ENCODE peak calls at places on chromosomes 16 and 17, in eight cellular contexts. H is activated CD4-positive, alpha-beta memory T cell treated with anti-CD3 and anti-CD28 coated beads, Interleukin-2, amount 10 ng/mL, durations not matched to agents 7 days and 5 days; Y is stimulated activated CD4-positive, alpha-beta T cell treated with anti-CD3 and anti-CD28 coated beads, Interleukin-2, amount 100 ng/mL, for 24 hours; W is ecto neural progenitor cell; O is HTR-8/SVneo; N is body of pancreas; G is activated T-cell treated with anti-CD3 and anti-CD28 coated beads, Interleukin-2, amount 50 U/mL, for 72 hours; K is NCI-H774. Q is an unnamed sample.

GRCh38 chr16:15735610-15736009 is 85.6 kb downstream of the NDE1 start:
- DNase-seq in Y (no peak), N (no peak), W (no peak), O (no peak), K (no peak), H (no peak), G (no peak), Q (no peak)

GRCh38 chr17:43908111-43908721 is 880 bp upstream of the MPP2 start:
- DNase-seq in N (peak), W (peak), O (peak), Y (peak), G (peak), K (peak), H (peak), Q (peak)

GRCh38 chr17:42704495-42705494 is 22.5 kb downstream of the CNTNAP1 start:
- DNase-seq in K (no peak), W (no peak), H (no peak), Y (peak), G (peak), O (no peak), N (no peak), Q (no peak)

GRCh38 chr17:64200080-64201042 is 62.7 kb downstream of the TEX2 start:
- DNase-seq in N (no peak), W (peak), G (peak), O (no peak), K (peak), H (no peak), Y (peak), Q (no peak)

GRCh38 chr16:20866792-20867191 is 33.4 kb downstream of the DCUN1D3 start:
- DNase-seq in Y (no peak), N (peak), O (no peak), K (no peak), W (no peak), G (no peak), H (no peak), Q (no peak)

GRCh38 chr16:2015117-2015946 is 4.3 kb upstream of the NPW start:
- DNase-seq in N (no peak), Y (no peak), O (no peak), H (no peak), W (no peak), G (no peak), K (no peak), Q (no peak)

GRCh38 chr16:22300427-22301071 is 3.3 kb downstream of the POLR3E start:
- DNase-seq in O (peak), G (peak), W (peak), N (peak), Y (peak), K (no peak), H (peak), Q (peak)

GRCh38 chr17:31596382-31597323 is 205.2 kb downstream of the RAB11FIP4 start:
- DNase-seq in G (peak), W (no peak), H (no peak), O (peak), K (no peak), Y (peak), N (peak), Q (peak)

GRCh38 chr17:18984273-18985114 is 20.1 kb downstream of the FAM83G start:
- DNase-seq in O (no peak), W (no peak), K (no peak), G (no peak), Y (no peak), N (no peak), H (no peak), Q (no peak)

GRCh38 chr16:85227924-85228462 is 115.7 kb upstream of the CIBAR2 start:
- DNase-seq in H (no peak), N (no peak), W (no peak), O (peak), K (no peak), G (no peak), Y (no peak), Q (no peak)

GRCh38 chr17:41464682-41465081 is 2.5 kb downstream of the KRT32 start:
- DNase-seq in N (peak), G (no peak), K (no peak), Y (no peak), H (no peak), W (no peak), O (peak), Q (peak)

GRCh38 chr16:84478172-84478948 is 26.1 kb downstream of the MEAK7 start:
- DNase-seq in O (peak), W (no peak), N (no peak), K (no peak), H (no peak), G (no peak), Y (no peak), Q (no peak)

GRCh38 chr17:37527249-37527851 is 37.7 kb downstream of the DUSP14 start:
- DNase-seq in K (peak), Y (no peak), O (peak), G (peak), W (no peak), H (no peak), N (no peak), Q (no peak)

GRCh38 chr17:49589556-49589885 is 13.8 kb downstream of the NXPH3 start:
- DNase-seq in N (no peak), W (peak), O (no peak), H (no peak), Y (no peak), K (no peak), G (no peak), Q (no peak)

GRCh38 chr17:71117461-71117860 is 948.1 kb downstream of the KCNJ2 start:
- DNase-seq in Y (no peak), N (no peak), G (no peak), K (no peak), W (no peak), H (no peak), O (no peak), Q (no peak)

GRCh38 chr17:38587956-38588771 is 17.6 kb downstream of the SRCIN1 start:
- DNase-seq in N (no peak), Y (no peak), K (no peak), G (no peak), O (no peak), H (no peak), W (no peak), Q (no peak)

GRCh38 chr16:29968205-29968604 is 5.5 kb upstream of the TAOK2 start:
- DNase-seq in G (no peak), N (no peak), O (no peak), K (no peak), H (no peak), Y (no peak), W (no peak), Q (no peak)